ENCODE peak calls at places on chromosomes 16 and 17, in six cellular contexts. B is D341Med; Q is Right ventricle myocardium superior; I is stimulated activated CD4-positive, alpha-beta T cell treated with anti-CD3 and anti-CD28 coated beads, Interleukin-12 subunit alpha, Interleukin-12 subunit beta, amount 100 ng/mL, for 48 hours; A is stimulated activated CD8-positive, alpha-beta memory T cell treated with anti-CD3 and anti-CD28 coated beads, Interleukin-4, amount 100 ng/mL, for 24 hours; Y is NB4. D is an unnamed sample.

GRCh38 chr17:47316316-47316715 is 7.4 kb upstream of the EFCAB13 start:
- DNase-seq in B (no peak), Q (no peak), I (no peak), A (no peak), Y (no peak), D (no peak)

GRCh38 chr17:40242774-40243173 is 23.7 kb downstream of the WIPF2 start:
- DNase-seq in B (no peak), Q (no peak), I (no peak), A (no peak), Y (no peak), D (no peak)

GRCh38 chr16:82192665-82193064 is 22.6 kb upstream of the MPHOSPH6 start:
- DNase-seq in B (no peak), Q (no peak), I (peak), A (no peak), Y (peak), D (no peak)

GRCh38 chr16:28873543-28874201 is 4.6 kb upstream of the ATP2A1 start:
- DNase-seq in B (peak), Q (no peak), I (peak), A (peak), Y (peak), D (peak)

GRCh38 chr17:5800646-5801045 is 216.3 kb upstream of the NLRP1 start:
- DNase-seq in B (no peak), Q (no peak), I (no peak), A (no peak), Y (no peak), D (no peak)

GRCh38 chr16:70695351-70696070 is 9.7 kb upstream of the MTSS2 start:
- DNase-seq in B (no peak), Q (peak), I (no peak), A (no peak), Y (peak), D (no peak)

GRCh38 chr16:49889725-49890397 is 33.9 kb upstream of the ZNF423 start:
- DNase-seq in B (no peak), Q (no peak), I (no peak), A (no peak), Y (no peak), D (no peak)

GRCh38 chr17:17671369-17672119 is 9.7 kb upstream of the RAI1 start:
- DNase-seq in B (no peak), Q (no peak), I (no peak), A (no peak), Y (no peak), D (no peak)

GRCh38 chr17:7889166-7889584 is 586 bp downstream of the CHD3 start:
- DNase-seq in B (peak), Q (peak), I (peak), A (no peak), Y (no peak), D (no peak)

GRCh38 chr17:67452681-67453554 is 75.8 kb downstream of the PITPNC1 start:
- DNase-seq in B (no peak), Q (no peak), I (no peak), A (no peak), Y (no peak), D (no peak)

GRCh38 chr17:31627960-31628359 is 231.1 kb downstream of the COPRS start:
- DNase-seq in B (no peak), Q (no peak), I (no peak), A (no peak), Y (no peak), D (no peak)

GRCh38 chr17:48023408-48024148 is 14.0 kb downstream of the COPZ2 start:
- DNase-seq in B (peak), Q (peak), I (no peak), A (peak), Y (peak), D (peak)

GRCh38 chr17:80268427-80268826 is 7.8 kb downstream of the RNF213 start:
- DNase-seq in B (no peak), Q (no peak), I (no peak), A (no peak), Y (no peak), D (no peak)

GRCh38 chr17:43217614-43218087 is 6.0 kb downstream of the TMEM106A start:
- DNase-seq in B (no peak), Q (no peak), I (no peak), A (no peak), Y (no peak), D (no peak)

GRCh38 chr16:49594706-49595534 is 221.3 kb downstream of the C16orf78 start:
- DNase-seq in B (no peak), Q (no peak), I (no peak), A (no peak), Y (no peak), D (no peak)

GRCh38 chr17:32929288-32929574 is 1.3 kb downstream of the TMEM98 start:
- DNase-seq in B (no peak), Q (no peak), I (no peak), A (no peak), Y (no peak), D (no peak)

GRCh38 chr17:58323420-58324408 is 4.9 kb downstream of the TSPOAP1 start:
- DNase-seq in B (no peak), Q (peak), I (no peak), A (no peak), Y (no peak), D (no peak)

D was measured in activated T-helper 9 cell treated with anti-CD3 and anti-CD28 coated beads, Interleukin-2, amount 50 U/mL, for 16 hours.